ENCODE peak calls at places on chromosomes 3 and 15, in eight cellular contexts. One of them, this sample, is unnamed.

GRCh38 chr3:109683746-109684145 is 346.4 kb upstream of the DPPA4 start:
- DNase-seq in iPS-NIHi11: no peak
- DNase-seq in NT2/D1: no peak
- DNase-seq in activated naive CD4-positive, alpha-beta T cell treated with anti-CD3 and anti-CD28 coated beads, Interleukin-2, amount 50 U/mL, for 16 hours: no peak
- DNase-seq in activated gamma-delta T cell treated with Interleukin-2 at 50 U/mL for 16 hours: no peak
- DNase-seq in foreskin fibroblast: peak; percentile 6
- DNase-seq in RCC 7860: no peak
- DNase-seq in fibroblast of lung: no peak
- DNase-seq in this sample: no peak

GRCh38 chr15:82978438-82978837 is 7.6 kb upstream of the RAMAC start:
- DNase-seq in iPS-NIHi11: no peak
- DNase-seq in NT2/D1: no peak
- DNase-seq in activated naive CD4-positive, alpha-beta T cell treated with anti-CD3 and anti-CD28 coated beads, Interleukin-2, amount 50 U/mL, for 16 hours: no peak
- DNase-seq in activated gamma-delta T cell treated with Interleukin-2 at 50 U/mL for 16 hours: no peak
- DNase-seq in foreskin fibroblast: no peak
- DNase-seq in RCC 7860: no peak
- DNase-seq in fibroblast of lung: no peak
- DNase-seq in this sample: no peak

GRCh38 chr3:128804017-128804816 is 75.2 kb upstream of the ACAD9 start:
- DNase-seq in iPS-NIHi11: no peak
- DNase-seq in NT2/D1: no peak
- DNase-seq in activated naive CD4-positive, alpha-beta T cell treated with anti-CD3 and anti-CD28 coated beads, Interleukin-2, amount 50 U/mL, for 16 hours: peak; percentile 58
- DNase-seq in activated gamma-delta T cell treated with Interleukin-2 at 50 U/mL for 16 hours: peak; percentile 46
- DNase-seq in foreskin fibroblast: no peak
- DNase-seq in RCC 7860: peak; percentile 51
- DNase-seq in fibroblast of lung: peak; percentile 57
- DNase-seq in this sample: no peak

GRCh38 chr15:70582143-70582945 is 181.0 kb downstream of the UACA start:
- DNase-seq in iPS-NIHi11: no peak
- DNase-seq in NT2/D1: no peak
- DNase-seq in activated naive CD4-positive, alpha-beta T cell treated with anti-CD3 and anti-CD28 coated beads, Interleukin-2, amount 50 U/mL, for 16 hours: no peak
- DNase-seq in activated gamma-delta T cell treated with Interleukin-2 at 50 U/mL for 16 hours: no peak
- DNase-seq in foreskin fibroblast: peak; percentile 74
- DNase-seq in RCC 7860: no peak
- DNase-seq in fibroblast of lung: peak; percentile 88
- DNase-seq in this sample: peak; percentile 70

GRCh38 chr3:172100482-172100881 is 61.1 kb downstream of the FNDC3B start:
- DNase-seq in iPS-NIHi11: no peak
- DNase-seq in NT2/D1: no peak
- DNase-seq in activated naive CD4-positive, alpha-beta T cell treated with anti-CD3 and anti-CD28 coated beads, Interleukin-2, amount 50 U/mL, for 16 hours: no peak
- DNase-seq in activated gamma-delta T cell treated with Interleukin-2 at 50 U/mL for 16 hours: no peak
- DNase-seq in foreskin fibroblast: no peak
- DNase-seq in RCC 7860: no peak
- DNase-seq in fibroblast of lung: no peak
- DNase-seq in this sample: no peak

GRCh38 chr15:40815042-40815678 is 7.9 kb upstream of the DNAJC17 start:
- DNase-seq in iPS-NIHi11: no peak
- DNase-seq in NT2/D1: no peak
- DNase-seq in activated naive CD4-positive, alpha-beta T cell treated with anti-CD3 and anti-CD28 coated beads, Interleukin-2, amount 50 U/mL, for 16 hours: no peak
- DNase-seq in activated gamma-delta T cell treated with Interleukin-2 at 50 U/mL for 16 hours: no peak
- DNase-seq in foreskin fibroblast: peak; percentile 34
- DNase-seq in RCC 7860: no peak
- DNase-seq in fibroblast of lung: peak; percentile 11
- DNase-seq in this sample: no peak

GRCh38 chr15:59972241-59972640 is 31.9 kb upstream of the FOXB1 start:
- DNase-seq in iPS-NIHi11: no peak
- DNase-seq in NT2/D1: no peak
- DNase-seq in activated naive CD4-positive, alpha-beta T cell treated with anti-CD3 and anti-CD28 coated beads, Interleukin-2, amount 50 U/mL, for 16 hours: no peak
- DNase-seq in activated gamma-delta T cell treated with Interleukin-2 at 50 U/mL for 16 hours: no peak
- DNase-seq in foreskin fibroblast: no peak
- DNase-seq in RCC 7860: no peak
- DNase-seq in fibroblast of lung: no peak
- DNase-seq in this sample: no peak

GRCh38 chr3:141940204-141940776 is 63.8 kb downstream of the ATP1B3 start:
- DNase-seq in iPS-NIHi11: peak; percentile 42
- DNase-seq in NT2/D1: no peak
- DNase-seq in activated naive CD4-positive, alpha-beta T cell treated with anti-CD3 and anti-CD28 coated beads, Interleukin-2, amount 50 U/mL, for 16 hours: no peak
- DNase-seq in activated gamma-delta T cell treated with Interleukin-2 at 50 U/mL for 16 hours: no peak
- DNase-seq in foreskin fibroblast: peak; percentile 90
- DNase-seq in RCC 7860: peak; percentile 68
- DNase-seq in fibroblast of lung: peak; percentile 25
- DNase-seq in this sample: no peak

GRCh38 chr15:100202309-100202943 is 139.3 kb downstream of the ADAMTS17 start:
- DNase-seq in iPS-NIHi11: no peak
- DNase-seq in NT2/D1: no peak
- DNase-seq in activated naive CD4-positive, alpha-beta T cell treated with anti-CD3 and anti-CD28 coated beads, Interleukin-2, amount 50 U/mL, for 16 hours: no peak
- DNase-seq in activated gamma-delta T cell treated with Interleukin-2 at 50 U/mL for 16 hours: no peak
- DNase-seq in foreskin fibroblast: no peak
- DNase-seq in RCC 7860: no peak
- DNase-seq in fibroblast of lung: no peak
- DNase-seq in this sample: no peak

GRCh38 chr3:47083786-47084185 is 80.1 kb downstream of the SETD2 start:
- DNase-seq in iPS-NIHi11: no peak
- DNase-seq in NT2/D1: no peak
- DNase-seq in activated naive CD4-positive, alpha-beta T cell treated with anti-CD3 and anti-CD28 coated beads, Interleukin-2, amount 50 U/mL, for 16 hours: no peak
- DNase-seq in activated gamma-delta T cell treated with Interleukin-2 at 50 U/mL for 16 hours: no peak
- DNase-seq in foreskin fibroblast: no peak
- DNase-seq in RCC 7860: no peak
- DNase-seq in fibroblast of lung: no peak
- DNase-seq in this sample: no peak

GRCh38 chr3:134666466-134666865 is 15.6 kb upstream of the KY start:
- DNase-seq in iPS-NIHi11: no peak
- DNase-seq in NT2/D1: no peak
- DNase-seq in activated naive CD4-positive, alpha-beta T cell treated with anti-CD3 and anti-CD28 coated beads, Interleukin-2, amount 50 U/mL, for 16 hours: no peak
- DNase-seq in activated gamma-delta T cell treated with Interleukin-2 at 50 U/mL for 16 hours: no peak
- DNase-seq in foreskin fibroblast: peak; percentile 46
- DNase-seq in RCC 7860: peak; percentile 89
- DNase-seq in fibroblast of lung: no peak
- DNase-seq in this sample: no peak

GRCh38 chr15:71775857-71776256 is 34.5 kb upstream of the NR2E3 start:
- DNase-seq in iPS-NIHi11: no peak
- DNase-seq in NT2/D1: no peak
- DNase-seq in activated naive CD4-positive, alpha-beta T cell treated with anti-CD3 and anti-CD28 coated beads, Interleukin-2, amount 50 U/mL, for 16 hours: no peak
- DNase-seq in activated gamma-delta T cell treated with Interleukin-2 at 50 U/mL for 16 hours: no peak
- DNase-seq in foreskin fibroblast: peak; percentile 33
- DNase-seq in RCC 7860: no peak
- DNase-seq in fibroblast of lung: no peak
- DNase-seq in this sample: no peak

GRCh38 chr15:63488432-63488910 is 15.9 kb upstream of the USP3 start:
- DNase-seq in iPS-NIHi11: no peak
- DNase-seq in NT2/D1: no peak
- DNase-seq in activated naive CD4-positive, alpha-beta T cell treated with anti-CD3 and anti-CD28 coated beads, Interleukin-2, amount 50 U/mL, for 16 hours: no peak
- DNase-seq in activated gamma-delta T cell treated with Interleukin-2 at 50 U/mL for 16 hours: no peak
- DNase-seq in foreskin fibroblast: no peak
- DNase-seq in RCC 7860: no peak
- DNase-seq in fibroblast of lung: no peak
- DNase-seq in this sample: no peak

GRCh38 chr3:79490165-79491028 is 277.4 kb downstream of the ROBO1 start:
- DNase-seq in iPS-NIHi11: no peak
- DNase-seq in NT2/D1: no peak
- DNase-seq in activated naive CD4-positive, alpha-beta T cell treated with anti-CD3 and anti-CD28 coated beads, Interleukin-2, amount 50 U/mL, for 16 hours: no peak
- DNase-seq in activated gamma-delta T cell treated with Interleukin-2 at 50 U/mL for 16 hours: no peak
- DNase-seq in foreskin fibroblast: peak; percentile 77
- DNase-seq in RCC 7860: no peak
- DNase-seq in fibroblast of lung: peak; percentile 92
- DNase-seq in this sample: peak; percentile 61

GRCh38 chr3:124722589-124722988 is 7.7 kb upstream of the UMPS start:
- DNase-seq in iPS-NIHi11: no peak
- DNase-seq in NT2/D1: no peak
- DNase-seq in activated naive CD4-positive, alpha-beta T cell treated with anti-CD3 and anti-CD28 coated beads, Interleukin-2, amount 50 U/mL, for 16 hours: no peak
- DNase-seq in activated gamma-delta T cell treated with Interleukin-2 at 50 U/mL for 16 hours: no peak
- DNase-seq in foreskin fibroblast: no peak
- DNase-seq in RCC 7860: no peak
- DNase-seq in fibroblast of lung: no peak
- DNase-seq in this sample: no peak

GRCh38 chr3:50481992-50482391 is 21.4 kb downstream of the CACNA2D2 start:
- DNase-seq in iPS-NIHi11: peak; percentile 66
- DNase-seq in NT2/D1: no peak
- DNase-seq in activated naive CD4-positive, alpha-beta T cell treated with anti-CD3 and anti-CD28 coated beads, Interleukin-2, amount 50 U/mL, for 16 hours: no peak
- DNase-seq in activated gamma-delta T cell treated with Interleukin-2 at 50 U/mL for 16 hours: no peak
- DNase-seq in foreskin fibroblast: no peak
- DNase-seq in RCC 7860: no peak
- DNase-seq in fibroblast of lung: no peak
- DNase-seq in this sample: no peak

GRCh38 chr3:6204891-6205290 is 656.0 kb upstream of the GRM7 start:
- DNase-seq in iPS-NIHi11: no peak
- DNase-seq in NT2/D1: no peak
- DNase-seq in activated naive CD4-positive, alpha-beta T cell treated with anti-CD3 and anti-CD28 coated beads, Interleukin-2, amount 50 U/mL, for 16 hours: no peak
- DNase-seq in activated gamma-delta T cell treated with Interleukin-2 at 50 U/mL for 16 hours: no peak
- DNase-seq in foreskin fibroblast: no peak
- DNase-seq in RCC 7860: no peak
- DNase-seq in fibroblast of lung: no peak
- DNase-seq in this sample: no peak

GRCh38 chr15:88637436-88637835 is 1.4 kb upstream of the ISG20 start:
- DNase-seq in iPS-NIHi11: no peak
- DNase-seq in NT2/D1: no peak
- DNase-seq in activated naive CD4-positive, alpha-beta T cell treated with anti-CD3 and anti-CD28 coated beads, Interleukin-2, amount 50 U/mL, for 16 hours: no peak
- DNase-seq in activated gamma-delta T cell treated with Interleukin-2 at 50 U/mL for 16 hours: no peak
- DNase-seq in foreskin fibroblast: no peak
- DNase-seq in RCC 7860: no peak
- DNase-seq in fibroblast of lung: no peak
- DNase-seq in this sample: no peak

GRCh38 chr15:96321422-96322391 is 8.8 kb upstream of the NR2F2 start:
- DNase-seq in iPS-NIHi11: no peak
- DNase-seq in NT2/D1: no peak
- DNase-seq in activated naive CD4-positive, alpha-beta T cell treated with anti-CD3 and anti-CD28 coated beads, Interleukin-2, amount 50 U/mL, for 16 hours: no peak
- DNase-seq in activated gamma-delta T cell treated with Interleukin-2 at 50 U/mL for 16 hours: no peak
- DNase-seq in foreskin fibroblast: peak; percentile 70
- DNase-seq in RCC 7860: no peak
- DNase-seq in fibroblast of lung: peak; percentile 68
- DNase-seq in this sample: no peak

GRCh38 chr3:25191703-25192102 is 236.4 kb upstream of the RARB start:
- DNase-seq in iPS-NIHi11: no peak
- DNase-seq in NT2/D1: no peak
- DNase-seq in activated naive CD4-positive, alpha-beta T cell treated with anti-CD3 and anti-CD28 coated beads, Interleukin-2, amount 50 U/mL, for 16 hours: no peak
- DNase-seq in activated gamma-delta T cell treated with Interleukin-2 at 50 U/mL for 16 hours: no peak
- DNase-seq in foreskin fibroblast: no peak
- DNase-seq in RCC 7860: no peak
- DNase-seq in fibroblast of lung: no peak
- DNase-seq in this sample: no peak

GRCh38 chr3:49869525-49870126 is at the start of gene CAMKV:
- DNase-seq in iPS-NIHi11: peak; percentile 92
- DNase-seq in NT2/D1: no peak
- DNase-seq in activated naive CD4-positive, alpha-beta T cell treated with anti-CD3 and anti-CD28 coated beads, Interleukin-2, amount 50 U/mL, for 16 hours: peak; percentile 37
- DNase-seq in activated gamma-delta T cell treated with Interleukin-2 at 50 U/mL for 16 hours: no peak
- DNase-seq in foreskin fibroblast: peak; percentile 18
- DNase-seq in RCC 7860: no peak
- DNase-seq in fibroblast of lung: no peak
- DNase-seq in this sample: no peak

GRCh38 chr15:68580883-68581155 is 2.0 kb downstream of the CORO2B start:
- DNase-seq in iPS-NIHi11: no peak
- DNase-seq in NT2/D1: no peak
- DNase-seq in activated naive CD4-positive, alpha-beta T cell treated with anti-CD3 and anti-CD28 coated beads, Interleukin-2, amount 50 U/mL, for 16 hours: no peak
- DNase-seq in activated gamma-delta T cell treated with Interleukin-2 at 50 U/mL for 16 hours: no peak
- DNase-seq in foreskin fibroblast: no peak
- DNase-seq in RCC 7860: no peak
- DNase-seq in fibroblast of lung: no peak
- DNase-seq in this sample: no peak

GRCh38 chr3:190534986-190535385 is 21.1 kb downstream of the IL1RAP start:
- DNase-seq in iPS-NIHi11: no peak
- DNase-seq in NT2/D1: no peak
- DNase-seq in activated naive CD4-positive, alpha-beta T cell treated with anti-CD3 and anti-CD28 coated beads, Interleukin-2, amount 50 U/mL, for 16 hours: no peak
- DNase-seq in activated gamma-delta T cell treated with Interleukin-2 at 50 U/mL for 16 hours: no peak
- DNase-seq in foreskin fibroblast: no peak
- DNase-seq in RCC 7860: no peak
- DNase-seq in fibroblast of lung: no peak
- DNase-seq in this sample: no peak

GRCh38 chr3:149352556-149352955 is 19.1 kb upstream of the TM4SF18 start:
- DNase-seq in iPS-NIHi11: peak; percentile 91
- DNase-seq in NT2/D1: peak; percentile 77
- DNase-seq in activated naive CD4-positive, alpha-beta T cell treated with anti-CD3 and anti-CD28 coated beads, Interleukin-2, amount 50 U/mL, for 16 hours: peak; percentile 18
- DNase-seq in activated gamma-delta T cell treated with Interleukin-2 at 50 U/mL for 16 hours: peak; percentile 4
- DNase-seq in foreskin fibroblast: peak; percentile 71
- DNase-seq in RCC 7860: peak; percentile 43
- DNase-seq in fibroblast of lung: peak; percentile 68
- DNase-seq in this sample: no peak

GRCh38 chr3:42572278-42572677 is 9.5 kb downstream of the SEC22C start:
- DNase-seq in iPS-NIHi11: peak; percentile 78
- DNase-seq in NT2/D1: peak; percentile 60
- DNase-seq in activated naive CD4-positive, alpha-beta T cell treated with anti-CD3 and anti-CD28 coated beads, Interleukin-2, amount 50 U/mL, for 16 hours: no peak
- DNase-seq in activated gamma-delta T cell treated with Interleukin-2 at 50 U/mL for 16 hours: peak; percentile 19
- DNase-seq in foreskin fibroblast: peak; percentile 55
- DNase-seq in RCC 7860: peak; percentile 20
- DNase-seq in fibroblast of lung: peak; percentile 39
- DNase-seq in this sample: no peak

This sample was measured in smooth muscle cell of the brain vasculature.